ENCODE peak calls at places on chromosomes 6 and 20, in six cellular contexts. J, Q, H, V, M and L are unnamed samples.
A peak's percentile ranks its signal among the peaks of the same experiment; 100 is the strongest.

GRCh38 chr20:61812771-61813485 is 252.8 kb downstream of the TAF4 start:
- DNase-seq in M (no peak), Q (no peak), J (no peak), H (no peak), V (no peak), L (no peak)

GRCh38 chr20:38523697-38524096 is 51.1 kb downstream of the RALGAPB start:
- DNase-seq in J (no peak), Q (no peak), V (no peak), M (no peak), H (no peak), L (no peak)

GRCh38 chr6:107344981-107345380 is 114.4 kb downstream of the PDSS2 start:
- DNase-seq in Q (no peak), M (no peak), H (no peak), V (no peak), J (no peak), L (no peak)

GRCh38 chr6:82182756-82183155 is 64.8 kb downstream of the IBTK start:
- DNase-seq in V (no peak), M (no peak), J (no peak), H (no peak), Q (no peak), L (no peak)

GRCh38 chr6:140541288-140541687 is 1166.8 kb upstream of the CITED2 start:
- DNase-seq in M (no peak), H (no peak), Q (no peak), J (no peak), V (no peak), L (no peak)

GRCh38 chr6:150452642-150453243 is 83.9 kb downstream of the IYD start:
- DNase-seq in Q (no peak), V (no peak), M (no peak), H (no peak), J (no peak), L (no peak)

GRCh38 chr6:4891171-4891570 is 112.7 kb downstream of the RPP40 start:
- DNase-seq in M (no peak), J (no peak), V (no peak), Q (no peak), H (no peak), L (no peak)

GRCh38 chr20:63295422-63295821 is 2.4 kb downstream of the COL20A1 start:
- DNase-seq in H (no peak), J (no peak), Q (no peak), M (no peak), V (no peak), L (no peak)

GRCh38 chr6:34657307-34657978 is 39.1 kb downstream of the ILRUN start:
- DNase-seq in V (no peak), J (no peak), Q (no peak), H (peak; percentile 65), M (peak; percentile 98), L (no peak)

GRCh38 chr6:166253277-166254229 is 54.6 kb downstream of the PRR18 start:
- DNase-seq in Q (no peak), V (no peak), M (no peak), J (no peak), H (peak; percentile 29), L (no peak)

GRCh38 chr6:53894086-53894485 is 99.3 kb downstream of the LRRC1 start:
- DNase-seq in M (no peak), J (no peak), Q (no peak), H (no peak), V (no peak), L (no peak)

GRCh38 chr20:9319687-9320384 is 194.6 kb upstream of the LAMP5 start:
- DNase-seq in V (no peak), M (no peak), Q (no peak), H (no peak), J (no peak), L (no peak)

GRCh38 chr6:25627001-25627400 is 25.0 kb upstream of the SCGN start:
- DNase-seq in Q (no peak), V (no peak), H (no peak), M (no peak), J (no peak), L (no peak)

GRCh38 chr6:167956983-167957492 is 40.4 kb upstream of the KIF25 start:
- DNase-seq in J (no peak), V (no peak), M (peak; percentile 74), H (no peak), Q (no peak), L (no peak)

GRCh38 chr6:154112181-154112809 is 73.3 kb downstream of the OPRM1 start:
- DNase-seq in J (no peak), H (no peak), M (no peak), V (no peak), Q (no peak), L (no peak)

GRCh38 chr20:25014816-25015215 is 22.3 kb upstream of the APMAP start:
- DNase-seq in H (no peak), M (no peak), Q (no peak), J (no peak), V (no peak), L (no peak)

GRCh38 chr6:72819609-72820008 is 197.7 kb downstream of the KCNQ5 start:
- DNase-seq in V (no peak), Q (no peak), H (peak; percentile 6), M (no peak), J (no peak), L (no peak)

GRCh38 chr20:43514062-43514971 is 6.8 kb downstream of the L3MBTL1 start:
- DNase-seq in H (peak; percentile 96), Q (peak; percentile 93), J (peak; percentile 94), M (peak; percentile 100), V (peak; percentile 92), L (peak; percentile 90)

GRCh38 chr6:144602523-144603180 is 317.5 kb downstream of the UTRN start:
- DNase-seq in H (no peak), J (no peak), V (no peak), M (no peak), Q (no peak), L (no peak)

GRCh38 chr6:140980265-140980887 is 1152.3 kb upstream of the GJE1 start:
- DNase-seq in Q (no peak), M (no peak), J (no peak), H (no peak), V (no peak), L (no peak)

GRCh38 chr6:164749126-164749758 is 560.2 kb downstream of the C6orf118 start:
- DNase-seq in J (no peak), V (no peak), M (no peak), Q (no peak), H (no peak), L (no peak)

GRCh38 chr6:161318456-161318855 is 44.6 kb upstream of the AGPAT4 start:
- DNase-seq in M (peak; percentile 30), J (no peak), Q (no peak), V (no peak), H (no peak), L (no peak)

GRCh38 chr6:7904654-7905319 is 5.8 kb downstream of the TXNDC5 start:
- DNase-seq in Q (no peak), M (no peak), J (no peak), H (no peak), V (no peak), L (no peak)

GRCh38 chr6:110816677-110817076 is 1.4 kb upstream of the CDK19 start:
- DNase-seq in H (no peak), Q (no peak), J (no peak), V (no peak), M (no peak), L (no peak)

GRCh38 chr6:75094614-75095321 is 111.1 kb downstream of the COL12A1 start:
- DNase-seq in H (no peak), M (no peak), V (no peak), Q (no peak), J (no peak), L (no peak)

DNA sequence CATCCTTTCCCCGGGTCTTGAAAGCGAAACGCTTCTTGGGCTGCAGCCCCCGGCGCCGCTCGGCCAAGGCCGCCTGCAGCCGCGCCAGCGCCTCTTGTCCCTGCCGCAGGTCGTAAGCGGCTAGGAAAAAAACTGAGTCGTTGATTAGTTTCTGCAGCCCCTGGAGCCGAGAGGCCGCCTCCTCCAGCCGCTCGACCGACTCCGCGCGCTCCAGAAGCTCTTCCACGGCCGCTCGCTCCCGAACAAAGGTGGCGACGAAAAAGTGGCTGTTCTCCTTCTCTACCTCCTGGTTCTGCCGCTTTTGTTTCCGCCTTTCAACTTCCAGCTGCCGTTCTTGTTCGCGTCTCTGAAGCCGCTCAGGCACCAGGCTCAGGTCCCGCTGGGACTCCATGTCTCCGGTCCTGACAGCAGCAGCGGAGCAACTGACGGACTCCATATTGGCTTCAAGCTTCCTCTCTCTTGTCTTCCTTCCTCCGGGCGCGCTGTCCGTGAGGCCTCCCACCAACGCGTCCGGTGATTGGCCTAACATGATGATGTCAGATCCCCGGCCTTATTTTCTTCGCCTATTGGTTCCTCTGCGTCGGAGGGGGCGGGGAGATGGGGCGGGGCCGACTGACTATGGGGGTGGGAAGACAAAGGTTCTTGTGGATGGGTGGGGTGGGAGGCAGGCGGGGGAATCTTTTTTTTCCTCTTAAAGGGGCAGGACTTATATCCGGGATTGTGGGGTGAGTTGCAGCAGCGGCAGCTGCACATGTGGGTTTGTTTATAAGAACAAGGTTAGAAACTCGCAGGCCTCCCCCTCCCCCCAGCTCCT is at the start of gene TBCC:
- DNase-seq in M (peak; percentile 99), V (peak; percentile 93), Q (peak; percentile 86), J (peak; percentile 96), H (peak; percentile 100), L (peak; percentile 95)
- TF ChIP-seq POLR2A in M (peak; percentile 100), V (peak; percentile 99), Q (peak; percentile 89), J (peak; percentile 99), H (peak; percentile 98), L (peak; percentile 98)

GRCh38 chr6:105882833-105883232 is 203.3 kb upstream of the PRDM1 start:
- DNase-seq in H (no peak), V (no peak), M (no peak), J (no peak), Q (no peak), L (no peak)
- TF ChIP-seq TAF1 in H (no peak), V (no peak), M (no peak), J (no peak), Q (no peak), L (no peak)

DNA sequence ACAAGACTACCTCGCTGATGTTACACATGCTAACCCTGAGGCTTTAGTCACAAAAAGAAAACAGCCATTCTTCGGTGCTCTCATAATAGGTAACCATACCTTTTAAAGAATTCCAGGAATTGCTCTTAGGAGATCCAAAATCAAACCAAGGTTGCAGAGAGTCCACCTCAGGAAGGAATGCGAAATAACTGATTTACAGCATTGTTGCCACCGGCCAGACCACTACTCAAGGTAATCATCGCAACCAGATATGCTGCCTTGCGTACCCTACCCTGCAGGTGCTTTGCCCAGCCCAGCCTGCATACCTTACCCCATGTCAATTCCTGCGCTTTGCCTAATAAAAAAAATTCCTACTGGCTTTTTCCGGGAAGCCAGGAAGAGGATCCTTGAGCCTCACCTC is 27.0 kb downstream of the NUP153 start:
- DNase-seq in M (peak; percentile 48), Q (no peak), V (no peak), J (no peak), H (no peak), L (no peak)
- TF ChIP-seq POLR2A in M (no peak), Q (no peak), V (no peak), J (no peak), H (no peak), L (no peak)

GRCh38 chr6:37126554-37126906 is 43.4 kb upstream of the PIM1 start:
- DNase-seq in H (peak; percentile 45), Q (no peak), J (no peak), V (no peak), M (no peak), L (no peak)

GRCh38 chr6:37126961-37127360 is 43.0 kb upstream of the PIM1 start:
- DNase-seq in M (no peak), J (no peak), Q (no peak), V (no peak), H (no peak), L (no peak)

GRCh38 chr6:37123957-37124729 is 45.8 kb upstream of the PIM1 start:
- DNase-seq in J (no peak), M (no peak), Q (no peak), V (no peak), H (peak; percentile 13), L (no peak)

GRCh38 chr6:37127961-37128862 is 41.7 kb upstream of the PIM1 start:
- DNase-seq in J (no peak), H (peak; percentile 78), M (peak; percentile 97), Q (no peak), V (no peak), L (no peak)

GRCh38 chr6:37125779-37126553 is 44.0 kb upstream of the PIM1 start:
- DNase-seq in V (no peak), H (peak; percentile 34), M (peak; percentile 75), Q (peak; percentile 81), J (no peak), L (no peak)
- TF ChIP-seq TAF1 in V (no peak), H (no peak), M (no peak), Q (peak; percentile 57), J (no peak), L (no peak)